ENCODE peak calls at places on chromosome 20, in four cellular contexts. G, E, Y and W are unnamed samples.
A peak's percentile ranks its signal among the peaks of the same experiment; 100 is the strongest.

GRCh38 chr20:50260480-50261221 is 70.0 kb downstream of the CEBPB start:
- DNase-seq in G (peak; percentile 33), E (no peak), Y (no peak), W (no peak)

GRCh38 chr20:40459299-40459698 is 229.7 kb downstream of the MAFB start:
- DNase-seq in G (no peak), E (no peak), Y (no peak), W (no peak)

GRCh38 chr20:21570285-21570992 is 56.6 kb upstream of the NKX2-2 start:
- DNase-seq in G (no peak), E (no peak), Y (no peak), W (no peak)

GRCh38 chr20:38804682-38805501 is 605 bp upstream of the PPP1R16B start:
- DNase-seq in G (no peak), E (peak; percentile 94), Y (peak; percentile 67), W (peak; percentile 69)

GRCh38 chr20:46702447-46703203 is 6.8 kb upstream of the SLC2A10 start:
- DNase-seq in G (no peak), E (no peak), Y (no peak), W (no peak)

GRCh38 chr20:63035284-63036185 is 28.8 kb upstream of the BHLHE23 start:
- DNase-seq in G (no peak), E (no peak), Y (no peak), W (no peak)

GRCh38 chr20:56429496-56429895 is 17.4 kb downstream of the CASS4 start:
- DNase-seq in G (peak; percentile 10), E (no peak), Y (no peak), W (no peak)

GRCh38 chr20:409697-410559 is 1.8 kb downstream of the RBCK1 start:
- DNase-seq in G (no peak), E (no peak), Y (no peak), W (no peak)

GRCh38 chr20:13338999-13339411 is 117.9 kb downstream of the ISM1 start:
- DNase-seq in G (no peak), E (no peak), Y (no peak), W (no peak)

GRCh38 chr20:58722379-58722778 is 29.8 kb downstream of the NPEPL1 start:
- DNase-seq in G (no peak), E (peak; percentile 27), Y (no peak), W (peak; percentile 37)

GRCh38 chr20:49276895-49277785 is 717 bp downstream of the ZNFX1 start:
- DNase-seq in G (peak; percentile 66), E (peak; percentile 75), Y (peak; percentile 27), W (peak; percentile 20)

GRCh38 chr20:4329232-4329631 is 313.9 kb upstream of the RNF24 start:
- DNase-seq in G (peak; percentile 5), E (no peak), Y (no peak), W (no peak)

GRCh38 chr20:11153819-11154218 is 480.0 kb upstream of the JAG1 start:
- DNase-seq in G (no peak), E (no peak), Y (no peak), W (no peak)

GRCh38 chr20:32252189-32252588 is 25.3 kb upstream of the KIF3B start:
- DNase-seq in G (no peak), E (peak; percentile 71), Y (peak; percentile 23), W (no peak)

GRCh38 chr20:53623454-53624206 is 30.0 kb upstream of the ZNF217 start:
- DNase-seq in G (peak; percentile 88), E (peak; percentile 62), Y (peak; percentile 28), W (no peak)

GRCh38 chr20:37914672-37915433 is 11.9 kb downstream of the VSTM2L start:
- DNase-seq in G (no peak), E (peak; percentile 43), Y (peak; percentile 6), W (no peak)

GRCh38 chr20:57391439-57392129 is 388 bp downstream of the RBM38 start:
- DNase-seq in G (peak; percentile 83), E (peak; percentile 58), Y (no peak), W (no peak)

GRCh38 chr20:53786445-53787267 is 193.0 kb upstream of the ZNF217 start:
- DNase-seq in G (no peak), E (no peak), Y (no peak), W (no peak)